ENCODE peak calls at places on chromosomes 16 and 17, in nine cellular contexts. F is CD8-positive, alpha-beta memory T cell; A is T follicular helper cell; N is NCI-H1105 treated with DMSO at 0.1 percent for 48 hours; L is NCI-H1092 treated with DMSO at 0.1 percent for 48 hours; B is ELF-1; J is PC-3; P is cardiac muscle cell; K is NCI-H187. C is an unnamed sample.

GRCh38 chr16:46650224-46650623 is 29.0 kb upstream of the SHCBP1 start:
- DNase-seq in A (no peak), B (peak), K (no peak), J (no peak), N (no peak), F (no peak), L (no peak), P (no peak), C (no peak)

GRCh38 chr16:17633146-17633966 is 162.6 kb upstream of the XYLT1 start:
- DNase-seq in P (no peak), N (no peak), K (no peak), F (no peak), L (no peak), A (no peak), B (no peak), J (no peak), C (no peak)

GRCh38 chr16:24758373-24758772 is 28.9 kb downstream of the TNRC6A start:
- DNase-seq in K (no peak), F (no peak), L (no peak), J (no peak), P (no peak), A (no peak), N (no peak), B (peak), C (no peak)

GRCh38 chr17:4420692-4421131 is 13.0 kb upstream of the SPNS3 start:
- DNase-seq in N (peak), F (peak), P (peak), B (peak), L (peak), A (peak), J (peak), K (no peak), C (peak)

GRCh38 chr17:41917192-41917591 is 1.6 kb downstream of the ACLY start:
- DNase-seq in K (no peak), J (peak), B (no peak), A (no peak), N (no peak), P (no peak), L (no peak), F (no peak), C (no peak)

GRCh38 chr16:65782537-65783290 is 583.8 kb upstream of the CDH5 start:
- DNase-seq in J (peak), B (no peak), A (no peak), L (no peak), N (no peak), P (no peak), F (no peak), K (no peak), C (no peak)

GRCh38 chr17:81513669-81514484 is 1.3 kb upstream of the ACTG1 start:
- DNase-seq in J (peak), K (no peak), F (peak), L (peak), N (peak), B (peak), A (no peak), P (peak), C (peak)

GRCh38 chr16:64522548-64522947 is 599.3 kb downstream of the CDH11 start:
- DNase-seq in P (no peak), L (no peak), K (no peak), A (no peak), J (no peak), N (no peak), F (no peak), B (no peak), C (no peak)

GRCh38 chr17:77882481-77883212 is 75.9 kb upstream of the TNRC6C start:
- DNase-seq in N (no peak), L (no peak), J (no peak), K (no peak), A (peak), P (no peak), F (peak), B (no peak), C (peak)

GRCh38 chr17:36148559-36149295 is 27.7 kb downstream of the TBC1D3B start:
- DNase-seq in J (peak), N (peak), K (peak), P (peak), L (peak), B (peak), A (peak), F (peak), C (peak)

GRCh38 chr16:84825896-84826557 is 6.2 kb downstream of the CRISPLD2 start:
- DNase-seq in A (no peak), B (no peak), F (no peak), K (no peak), L (no peak), P (no peak), N (no peak), J (peak), C (no peak)

GRCh38 chr17:72343911-72344310 is 223.1 kb downstream of the SOX9 start:
- DNase-seq in B (no peak), P (no peak), L (no peak), N (no peak), J (no peak), K (no peak), A (no peak), F (no peak), C (no peak)

GRCh38 chr16:78589331-78589730 is 489.9 kb downstream of the WWOX start:
- DNase-seq in F (no peak), P (no peak), K (no peak), L (no peak), N (no peak), J (no peak), A (no peak), B (no peak), C (no peak)

GRCh38 chr16:22366371-22366770 is 8.0 kb downstream of the CDR2 start:
- DNase-seq in K (no peak), J (no peak), F (no peak), B (no peak), N (no peak), A (no peak), P (no peak), L (no peak), C (no peak)

GRCh38 chr17:61158372-61158771 is 241.3 kb upstream of the TBX2 start:
- DNase-seq in N (no peak), F (no peak), L (no peak), B (no peak), P (no peak), A (no peak), J (no peak), K (no peak), C (no peak)

GRCh38 chr17:62188713-62189112 is 123.6 kb upstream of the MED13 start:
- DNase-seq in P (no peak), K (no peak), A (no peak), F (no peak), L (no peak), N (no peak), J (peak), B (peak), C (no peak)

GRCh38 chr16:71348262-71349085 is 10.0 kb upstream of the CALB2 start:
- DNase-seq in F (no peak), J (no peak), B (no peak), K (no peak), P (no peak), N (no peak), L (no peak), A (no peak), C (no peak)

GRCh38 chr16:82755570-82756282 is 129.0 kb downstream of the CDH13 start:
- DNase-seq in K (no peak), N (no peak), J (no peak), A (no peak), F (no peak), L (peak), P (peak), B (peak), C (no peak)

GRCh38 chr17:65893692-65894279 is 298.1 kb downstream of the CEP112 start:
- DNase-seq in A (no peak), K (no peak), F (no peak), N (no peak), P (no peak), B (no peak), J (no peak), L (no peak), C (no peak)

GRCh38 chr17:67311551-67311950 is 54.8 kb downstream of the PSMD12 start:
- DNase-seq in J (no peak), P (no peak), K (no peak), L (no peak), N (no peak), F (no peak), B (no peak), A (no peak), C (no peak)

GRCh38 chr17:31269597-31269996 is 27.4 kb downstream of the OMG start:
- DNase-seq in N (no peak), B (peak), F (no peak), J (peak), A (no peak), L (no peak), K (no peak), P (peak), C (no peak)

GRCh38 chr16:17070882-17071592 is 399.7 kb downstream of the XYLT1 start:
- DNase-seq in N (peak), F (peak), J (no peak), P (peak), K (no peak), A (peak), B (peak), L (peak), C (peak)

GRCh38 chr17:37478187-37478586 is 11.5 kb upstream of the DUSP14 start:
- DNase-seq in N (no peak), B (no peak), P (no peak), K (no peak), L (no peak), A (no peak), J (no peak), F (no peak), C (no peak)

GRCh38 chr17:17669081-17669850 is 12.0 kb upstream of the RAI1 start:
- DNase-seq in F (no peak), K (no peak), L (peak), B (no peak), P (no peak), A (no peak), J (no peak), N (no peak), C (peak)

GRCh38 chr16:84055366-84055765 is 12.8 kb upstream of the SLC38A8 start:
- DNase-seq in N (no peak), P (no peak), K (no peak), A (no peak), J (no peak), L (no peak), B (no peak), F (no peak), C (no peak)

GRCh38 chr16:86129541-86129940 is 230.6 kb downstream of the IRF8 start:
- DNase-seq in F (no peak), J (no peak), B (no peak), N (no peak), L (no peak), K (no peak), A (no peak), P (no peak), C (no peak)

GRCh38 chr16:3087243-3087791 is 11.8 kb downstream of the ZSCAN10 start:
- DNase-seq in J (no peak), N (no peak), A (no peak), L (no peak), K (no peak), P (peak), B (peak), F (no peak), C (no peak)

GRCh38 chr16:10931977-10932632 is 10.2 kb downstream of the DEXI start:
- DNase-seq in B (no peak), J (no peak), P (no peak), N (no peak), L (no peak), K (no peak), A (no peak), F (no peak), C (no peak)

GRCh38 chr16:20347666-20348364 is 4.7 kb downstream of the UMOD start:
- DNase-seq in J (no peak), A (no peak), B (no peak), K (no peak), P (no peak), F (no peak), L (no peak), N (no peak), C (no peak)

GRCh38 chr16:29848420-29849297 is 14.4 kb downstream of the CDIPT start:
- DNase-seq in K (peak), L (peak), A (peak), F (peak), J (peak), N (peak), B (peak), P (peak), C (peak)

GRCh38 chr17:60269417-60269816 is 119.6 kb downstream of the CA4 start:
- DNase-seq in B (no peak), L (no peak), K (no peak), P (no peak), N (no peak), F (no peak), A (no peak), J (peak), C (no peak)

GRCh38 chr17:9958586-9959281 is 53.7 kb upstream of the RCVRN start:
- DNase-seq in L (no peak), B (peak), K (no peak), N (no peak), J (no peak), F (no peak), A (no peak), P (peak), C (no peak)

GRCh38 chr16:28513484-28514181 is 7.0 kb upstream of the IL27 start:
- DNase-seq in P (no peak), F (no peak), J (no peak), K (no peak), B (no peak), L (no peak), A (no peak), N (no peak), C (no peak)

GRCh38 chr16:54331241-54332002 is 44.8 kb upstream of the IRX3 start:
- DNase-seq in P (no peak), J (no peak), A (no peak), L (no peak), F (no peak), B (peak), K (no peak), N (peak), C (no peak)

GRCh38 chr17:38982858-38983746 is 15.9 kb upstream of the FBXO47 start:
- DNase-seq in B (peak), F (peak), A (peak), J (peak), L (peak), P (peak), N (peak), K (no peak), C (peak)

GRCh38 chr16:17131351-17131750 is 339.4 kb downstream of the XYLT1 start:
- DNase-seq in F (no peak), K (no peak), N (no peak), L (no peak), A (no peak), J (no peak), P (no peak), B (no peak), C (no peak)

GRCh38 chr16:64094170-64094960 is 1027.5 kb downstream of the CDH11 start:
- DNase-seq in N (no peak), J (no peak), F (no peak), L (no peak), B (no peak), P (no peak), K (no peak), A (no peak), C (no peak)

GRCh38 chr16:57567691-57568090 is 25.2 kb downstream of the ADGRG5 start:
- DNase-seq in A (no peak), J (no peak), F (no peak), B (no peak), N (no peak), K (no peak), P (no peak), L (no peak), C (no peak)

C was measured in activated CD8-positive, alpha-beta T cell treated with anti-CD3 and anti-CD28 coated beads for 36 hours.